ENCODE peak calls at places on chromosome 3, in nine cellular contexts. H is occipital lobe; X is dermis blood vessel endothelial cell; W is left cardiac atrium; M is GDM1; U is activated CD8-positive, alpha-beta memory T cell treated with anti-CD3 and anti-CD28 coated beads, Interleukin-2, amount 10 ng/mL, durations not matched to agents 7 days and 5 days; R is HT1080; J is activated T-cell treated with anti-CD3 and anti-CD28 coated beads, Interleukin-2, amount 50 U/mL, for 4 hours; S is skeletal muscle cell. E is an unnamed sample.

GRCh38 chr3:150359381-150359780 is 48.7 kb upstream of the TSC22D2 start:
- DNase-seq in H (no peak), X (no peak), R (peak), M (no peak), W (no peak), U (no peak), J (no peak), S (no peak), E (no peak)

GRCh38 chr3:164879201-164879600 is 199.1 kb downstream of the SI start:
- DNase-seq in H (peak), U (no peak), W (no peak), M (no peak), R (peak), X (no peak), J (no peak), S (no peak), E (no peak)

GRCh38 chr3:32098528-32098927 is 7.9 kb upstream of the GPD1L start:
- DNase-seq in X (no peak), W (no peak), U (no peak), M (no peak), S (no peak), H (no peak), R (no peak), J (no peak), E (no peak)

GRCh38 chr3:31934866-31935265 is 46.2 kb downstream of the OSBPL10 start:
- DNase-seq in X (peak), J (no peak), R (no peak), H (no peak), W (no peak), U (no peak), M (no peak), S (no peak), E (no peak)

GRCh38 chr3:25537476-25537875 is 109.4 kb downstream of the RARB start:
- DNase-seq in U (no peak), S (no peak), J (no peak), H (no peak), W (no peak), R (no peak), M (no peak), X (no peak), E (no peak)

GRCh38 chr3:27628029-27628750 is 93.9 kb downstream of the EOMES start:
- DNase-seq in J (no peak), X (no peak), S (no peak), W (no peak), M (no peak), U (no peak), R (no peak), H (no peak), E (no peak)

GRCh38 chr3:64114651-64115050 is 91.4 kb upstream of the PSMD6 start:
- DNase-seq in X (no peak), W (no peak), R (no peak), H (no peak), J (no peak), S (no peak), M (no peak), U (no peak), E (no peak)

GRCh38 chr3:123791417-123791816 is 92.7 kb downstream of the MYLK start:
- DNase-seq in R (peak), J (no peak), H (no peak), U (no peak), M (no peak), X (peak), S (peak), W (no peak), E (no peak)

GRCh38 chr3:53721187-53721946 is 124.9 kb downstream of the CHDH start:
- DNase-seq in M (no peak), W (no peak), J (no peak), U (no peak), S (no peak), X (no peak), H (no peak), R (peak), E (no peak)

GRCh38 chr3:10419637-10420232 is 85.7 kb downstream of the ATP2B2 start:
- DNase-seq in U (peak), X (no peak), R (peak), S (no peak), M (no peak), W (no peak), J (peak), H (no peak), E (no peak)

GRCh38 chr3:24595801-24596200 is 101.2 kb upstream of the THRB start:
- DNase-seq in W (no peak), M (no peak), U (no peak), J (no peak), S (peak), H (no peak), X (no peak), R (peak), E (no peak)

E was measured in psoas muscle.